ENCODE peak calls at places on chromosomes 16 and 17, in seven cellular contexts. One of them, this sample, is unnamed.
A peak's percentile ranks its signal among the peaks of the same experiment; 100 is the strongest.

GRCh38 chr16:80720759-80721470 is 83.5 kb downstream of the CDYL2 start:
- DNase-seq in CD8-positive, alpha-beta memory T cell: no peak
- DNase-seq in activated effector memory CD4-positive, alpha-beta T cell treated with anti-CD3 and anti-CD28 coated beads, Interleukin-2, amount 50 U/mL, for 16 hours: no peak
- DNase-seq in NCI-H2171: no peak
- DNase-seq in Daoy: peak; percentile 5
- DNase-seq in T-cell: no peak
- DNase-seq in NCI-H748 treated with DMSO at 0.1 percent for 48 hours: no peak
- DNase-seq in this sample: no peak

GRCh38 chr17:75406222-75406615 is 741 bp upstream of the GRB2 start:
- DNase-seq in CD8-positive, alpha-beta memory T cell: no peak
- DNase-seq in activated effector memory CD4-positive, alpha-beta T cell treated with anti-CD3 and anti-CD28 coated beads, Interleukin-2, amount 50 U/mL, for 16 hours: no peak
- DNase-seq in NCI-H2171: no peak
- DNase-seq in Daoy: peak; percentile 27
- DNase-seq in T-cell: no peak
- DNase-seq in NCI-H748 treated with DMSO at 0.1 percent for 48 hours: peak; percentile 20
- DNase-seq in this sample: peak; percentile 38

GRCh38 chr16:86387461-86388440 is 122.6 kb upstream of the FOXF1 start:
- DNase-seq in CD8-positive, alpha-beta memory T cell: no peak
- DNase-seq in activated effector memory CD4-positive, alpha-beta T cell treated with anti-CD3 and anti-CD28 coated beads, Interleukin-2, amount 50 U/mL, for 16 hours: no peak
- DNase-seq in NCI-H2171: no peak
- DNase-seq in Daoy: peak; percentile 96
- DNase-seq in T-cell: no peak
- DNase-seq in NCI-H748 treated with DMSO at 0.1 percent for 48 hours: no peak
- DNase-seq in this sample: peak; percentile 89

GRCh38 chr16:83792391-83792790 is 15.4 kb upstream of the HSBP1 start:
- DNase-seq in CD8-positive, alpha-beta memory T cell: no peak
- DNase-seq in activated effector memory CD4-positive, alpha-beta T cell treated with anti-CD3 and anti-CD28 coated beads, Interleukin-2, amount 50 U/mL, for 16 hours: no peak
- DNase-seq in NCI-H2171: no peak
- DNase-seq in Daoy: no peak
- DNase-seq in T-cell: no peak
- DNase-seq in NCI-H748 treated with DMSO at 0.1 percent for 48 hours: no peak
- DNase-seq in this sample: no peak

GRCh38 chr16:67447508-67448076 is 16.7 kb downstream of the HSD11B2 start:
- DNase-seq in CD8-positive, alpha-beta memory T cell: peak; percentile 18
- DNase-seq in activated effector memory CD4-positive, alpha-beta T cell treated with anti-CD3 and anti-CD28 coated beads, Interleukin-2, amount 50 U/mL, for 16 hours: peak; percentile 83
- DNase-seq in NCI-H2171: no peak
- DNase-seq in Daoy: peak; percentile 39
- DNase-seq in T-cell: peak; percentile 29
- DNase-seq in NCI-H748 treated with DMSO at 0.1 percent for 48 hours: no peak
- DNase-seq in this sample: no peak

GRCh38 chr16:75789237-75789636 is 62.9 kb upstream of the CPHXL start:
- DNase-seq in CD8-positive, alpha-beta memory T cell: peak; percentile 14
- DNase-seq in activated effector memory CD4-positive, alpha-beta T cell treated with anti-CD3 and anti-CD28 coated beads, Interleukin-2, amount 50 U/mL, for 16 hours: no peak
- DNase-seq in NCI-H2171: peak; percentile 46
- DNase-seq in Daoy: peak; percentile 27
- DNase-seq in T-cell: no peak
- DNase-seq in NCI-H748 treated with DMSO at 0.1 percent for 48 hours: peak; percentile 68
- DNase-seq in this sample: no peak

GRCh38 chr16:30941600-30942420 is 7.1 kb upstream of the ORAI3 start:
- DNase-seq in CD8-positive, alpha-beta memory T cell: peak; percentile 55
- DNase-seq in activated effector memory CD4-positive, alpha-beta T cell treated with anti-CD3 and anti-CD28 coated beads, Interleukin-2, amount 50 U/mL, for 16 hours: peak; percentile 87
- DNase-seq in NCI-H2171: peak; percentile 4
- DNase-seq in Daoy: peak; percentile 72
- DNase-seq in T-cell: no peak
- DNase-seq in NCI-H748 treated with DMSO at 0.1 percent for 48 hours: peak; percentile 14
- DNase-seq in this sample: peak; percentile 86

GRCh38 chr17:48375356-48375755 is 54.7 kb downstream of the SKAP1 start:
- DNase-seq in CD8-positive, alpha-beta memory T cell: no peak
- DNase-seq in activated effector memory CD4-positive, alpha-beta T cell treated with anti-CD3 and anti-CD28 coated beads, Interleukin-2, amount 50 U/mL, for 16 hours: no peak
- DNase-seq in NCI-H2171: no peak
- DNase-seq in Daoy: no peak
- DNase-seq in T-cell: no peak
- DNase-seq in NCI-H748 treated with DMSO at 0.1 percent for 48 hours: no peak
- DNase-seq in this sample: no peak

GRCh38 chr17:65228734-65229390 is 91.7 kb downstream of the RGS9 start:
- DNase-seq in CD8-positive, alpha-beta memory T cell: peak; percentile 46
- DNase-seq in activated effector memory CD4-positive, alpha-beta T cell treated with anti-CD3 and anti-CD28 coated beads, Interleukin-2, amount 50 U/mL, for 16 hours: peak; percentile 76
- DNase-seq in NCI-H2171: no peak
- DNase-seq in Daoy: peak; percentile 83
- DNase-seq in T-cell: peak; percentile 37
- DNase-seq in NCI-H748 treated with DMSO at 0.1 percent for 48 hours: peak; percentile 57
- DNase-seq in this sample: peak; percentile 88

GRCh38 chr16:27314161-27314723 is 468 bp downstream of the IL4R start:
- DNase-seq in CD8-positive, alpha-beta memory T cell: peak; percentile 58
- DNase-seq in activated effector memory CD4-positive, alpha-beta T cell treated with anti-CD3 and anti-CD28 coated beads, Interleukin-2, amount 50 U/mL, for 16 hours: peak; percentile 85
- DNase-seq in NCI-H2171: no peak
- DNase-seq in Daoy: peak; percentile 64
- DNase-seq in T-cell: peak; percentile 24
- DNase-seq in NCI-H748 treated with DMSO at 0.1 percent for 48 hours: no peak
- DNase-seq in this sample: peak; percentile 79

GRCh38 chr16:11627822-11628457 is 40.3 kb upstream of the SNN start:
- DNase-seq in CD8-positive, alpha-beta memory T cell: no peak
- DNase-seq in activated effector memory CD4-positive, alpha-beta T cell treated with anti-CD3 and anti-CD28 coated beads, Interleukin-2, amount 50 U/mL, for 16 hours: no peak
- DNase-seq in NCI-H2171: no peak
- DNase-seq in Daoy: peak; percentile 63
- DNase-seq in T-cell: no peak
- DNase-seq in NCI-H748 treated with DMSO at 0.1 percent for 48 hours: no peak
- DNase-seq in this sample: peak; percentile 77

GRCh38 chr17:42183741-42184711 is 1.2 kb downstream of the HCRT start:
- DNase-seq in CD8-positive, alpha-beta memory T cell: peak; percentile 76
- DNase-seq in activated effector memory CD4-positive, alpha-beta T cell treated with anti-CD3 and anti-CD28 coated beads, Interleukin-2, amount 50 U/mL, for 16 hours: peak; percentile 92
- DNase-seq in NCI-H2171: no peak
- DNase-seq in Daoy: peak; percentile 71
- DNase-seq in T-cell: peak; percentile 49
- DNase-seq in NCI-H748 treated with DMSO at 0.1 percent for 48 hours: peak; percentile 17
- DNase-seq in this sample: peak; percentile 90

GRCh38 chr16:59597269-59597668 is 863.2 kb upstream of the GOT2 start:
- DNase-seq in CD8-positive, alpha-beta memory T cell: no peak
- DNase-seq in activated effector memory CD4-positive, alpha-beta T cell treated with anti-CD3 and anti-CD28 coated beads, Interleukin-2, amount 50 U/mL, for 16 hours: no peak
- DNase-seq in NCI-H2171: no peak
- DNase-seq in Daoy: no peak
- DNase-seq in T-cell: no peak
- DNase-seq in NCI-H748 treated with DMSO at 0.1 percent for 48 hours: no peak
- DNase-seq in this sample: no peak

GRCh38 chr17:73667184-73667959 is 23.1 kb upstream of the SDK2 start:
- DNase-seq in CD8-positive, alpha-beta memory T cell: no peak
- DNase-seq in activated effector memory CD4-positive, alpha-beta T cell treated with anti-CD3 and anti-CD28 coated beads, Interleukin-2, amount 50 U/mL, for 16 hours: no peak
- DNase-seq in NCI-H2171: no peak
- DNase-seq in Daoy: no peak
- DNase-seq in T-cell: no peak
- DNase-seq in NCI-H748 treated with DMSO at 0.1 percent for 48 hours: no peak
- DNase-seq in this sample: peak; percentile 15

GRCh38 chr17:65532491-65532890 is 29.0 kb downstream of the AXIN2 start:
- DNase-seq in CD8-positive, alpha-beta memory T cell: no peak
- DNase-seq in activated effector memory CD4-positive, alpha-beta T cell treated with anti-CD3 and anti-CD28 coated beads, Interleukin-2, amount 50 U/mL, for 16 hours: peak; percentile 59
- DNase-seq in NCI-H2171: no peak
- DNase-seq in Daoy: no peak
- DNase-seq in T-cell: no peak
- DNase-seq in NCI-H748 treated with DMSO at 0.1 percent for 48 hours: no peak
- DNase-seq in this sample: no peak

GRCh38 chr16:85865-86264 is 7.8 kb downstream of the MPG start:
- DNase-seq in CD8-positive, alpha-beta memory T cell: no peak
- DNase-seq in activated effector memory CD4-positive, alpha-beta T cell treated with anti-CD3 and anti-CD28 coated beads, Interleukin-2, amount 50 U/mL, for 16 hours: no peak
- DNase-seq in NCI-H2171: no peak
- DNase-seq in Daoy: no peak
- DNase-seq in T-cell: no peak
- DNase-seq in NCI-H748 treated with DMSO at 0.1 percent for 48 hours: no peak
- DNase-seq in this sample: no peak

GRCh38 chr17:34300652-34301390 is 15.3 kb downstream of the CCL11 start:
- DNase-seq in CD8-positive, alpha-beta memory T cell: no peak
- DNase-seq in activated effector memory CD4-positive, alpha-beta T cell treated with anti-CD3 and anti-CD28 coated beads, Interleukin-2, amount 50 U/mL, for 16 hours: no peak
- DNase-seq in NCI-H2171: no peak
- DNase-seq in Daoy: peak; percentile 64
- DNase-seq in T-cell: no peak
- DNase-seq in NCI-H748 treated with DMSO at 0.1 percent for 48 hours: no peak
- DNase-seq in this sample: peak; percentile 78

GRCh38 chr16:87146676-87147075 is 170.5 kb downstream of the C16orf95 start:
- DNase-seq in CD8-positive, alpha-beta memory T cell: no peak
- DNase-seq in activated effector memory CD4-positive, alpha-beta T cell treated with anti-CD3 and anti-CD28 coated beads, Interleukin-2, amount 50 U/mL, for 16 hours: no peak
- DNase-seq in NCI-H2171: no peak
- DNase-seq in Daoy: no peak
- DNase-seq in T-cell: no peak
- DNase-seq in NCI-H748 treated with DMSO at 0.1 percent for 48 hours: no peak
- DNase-seq in this sample: peak; percentile 77

GRCh38 chr16:81647527-81647926 is 131.6 kb upstream of the PLCG2 start:
- DNase-seq in CD8-positive, alpha-beta memory T cell: no peak
- DNase-seq in activated effector memory CD4-positive, alpha-beta T cell treated with anti-CD3 and anti-CD28 coated beads, Interleukin-2, amount 50 U/mL, for 16 hours: no peak
- DNase-seq in NCI-H2171: no peak
- DNase-seq in Daoy: peak; percentile 80
- DNase-seq in T-cell: no peak
- DNase-seq in NCI-H748 treated with DMSO at 0.1 percent for 48 hours: no peak
- DNase-seq in this sample: peak; percentile 97

GRCh38 chr17:57294075-57294474 is 37.8 kb downstream of the MSI2 start:
- DNase-seq in CD8-positive, alpha-beta memory T cell: no peak
- DNase-seq in activated effector memory CD4-positive, alpha-beta T cell treated with anti-CD3 and anti-CD28 coated beads, Interleukin-2, amount 50 U/mL, for 16 hours: no peak
- DNase-seq in NCI-H2171: peak; percentile 52
- DNase-seq in Daoy: no peak
- DNase-seq in T-cell: no peak
- DNase-seq in NCI-H748 treated with DMSO at 0.1 percent for 48 hours: peak; percentile 48
- DNase-seq in this sample: no peak

GRCh38 chr16:30958164-30959083 is 870 bp downstream of the SETD1A start:
- DNase-seq in CD8-positive, alpha-beta memory T cell: no peak
- DNase-seq in activated effector memory CD4-positive, alpha-beta T cell treated with anti-CD3 and anti-CD28 coated beads, Interleukin-2, amount 50 U/mL, for 16 hours: no peak
- DNase-seq in NCI-H2171: no peak
- DNase-seq in Daoy: peak; percentile 51
- DNase-seq in T-cell: no peak
- DNase-seq in NCI-H748 treated with DMSO at 0.1 percent for 48 hours: no peak
- DNase-seq in this sample: peak; percentile 71

GRCh38 chr17:36977066-36977465 is 28.3 kb downstream of the AATF start:
- DNase-seq in CD8-positive, alpha-beta memory T cell: no peak
- DNase-seq in activated effector memory CD4-positive, alpha-beta T cell treated with anti-CD3 and anti-CD28 coated beads, Interleukin-2, amount 50 U/mL, for 16 hours: no peak
- DNase-seq in NCI-H2171: no peak
- DNase-seq in Daoy: no peak
- DNase-seq in T-cell: no peak
- DNase-seq in NCI-H748 treated with DMSO at 0.1 percent for 48 hours: no peak
- DNase-seq in this sample: no peak

GRCh38 chr16:1773703-1774455 is 945 bp upstream of the MRPS34 start:
- DNase-seq in CD8-positive, alpha-beta memory T cell: no peak
- DNase-seq in activated effector memory CD4-positive, alpha-beta T cell treated with anti-CD3 and anti-CD28 coated beads, Interleukin-2, amount 50 U/mL, for 16 hours: peak; percentile 71
- DNase-seq in NCI-H2171: no peak
- DNase-seq in Daoy: no peak
- DNase-seq in T-cell: no peak
- DNase-seq in NCI-H748 treated with DMSO at 0.1 percent for 48 hours: no peak
- DNase-seq in this sample: no peak

GRCh38 chr17:72392056-72393010 is 271.5 kb downstream of the SOX9 start:
- DNase-seq in CD8-positive, alpha-beta memory T cell: no peak
- DNase-seq in activated effector memory CD4-positive, alpha-beta T cell treated with anti-CD3 and anti-CD28 coated beads, Interleukin-2, amount 50 U/mL, for 16 hours: peak; percentile 42
- DNase-seq in NCI-H2171: no peak
- DNase-seq in Daoy: peak; percentile 82
- DNase-seq in T-cell: no peak
- DNase-seq in NCI-H748 treated with DMSO at 0.1 percent for 48 hours: no peak
- DNase-seq in this sample: no peak

GRCh38 chr17:27651411-27652345 is 20.7 kb downstream of the LGALS9 start:
- DNase-seq in CD8-positive, alpha-beta memory T cell: peak; percentile 32
- DNase-seq in activated effector memory CD4-positive, alpha-beta T cell treated with anti-CD3 and anti-CD28 coated beads, Interleukin-2, amount 50 U/mL, for 16 hours: peak; percentile 89
- DNase-seq in NCI-H2171: no peak
- DNase-seq in Daoy: peak; percentile 60
- DNase-seq in T-cell: peak; percentile 30
- DNase-seq in NCI-H748 treated with DMSO at 0.1 percent for 48 hours: no peak
- DNase-seq in this sample: peak; percentile 74

GRCh38 chr17:68598074-68598473 is 3.1 kb downstream of the FAM20A start:
- DNase-seq in CD8-positive, alpha-beta memory T cell: no peak
- DNase-seq in activated effector memory CD4-positive, alpha-beta T cell treated with anti-CD3 and anti-CD28 coated beads, Interleukin-2, amount 50 U/mL, for 16 hours: no peak
- DNase-seq in NCI-H2171: no peak
- DNase-seq in Daoy: no peak
- DNase-seq in T-cell: no peak
- DNase-seq in NCI-H748 treated with DMSO at 0.1 percent for 48 hours: no peak
- DNase-seq in this sample: peak; percentile 51